ENCODE peak calls at places on chromosomes 1 and 21, in four cellular contexts. One of them, this sample, is unnamed.

GRCh38 chr1:6199298-6200187 is at the start of gene RPL22:
- DNase-seq in upper lobe of right lung: peak; percentile 99
- DNase-seq in ovary: peak; percentile 96
- DNase-seq in stomach: peak; percentile 98
- DNase-seq in this sample: peak; percentile 97

GRCh38 chr1:213622365-213623087 is 365.2 kb upstream of the PROX1 start:
- DNase-seq in upper lobe of right lung: no peak
- DNase-seq in ovary: no peak
- DNase-seq in stomach: no peak
- DNase-seq in this sample: no peak

GRCh38 chr1:53601031-53601745 is 137.8 kb downstream of the GLIS1 start:
- DNase-seq in upper lobe of right lung: peak; percentile 30
- DNase-seq in stomach: no peak
- DNase-seq in ovary: no peak
- DNase-seq in this sample: no peak

GRCh38 chr1:227779021-227779441 is 36.4 kb upstream of the PRSS38 start:
- DNase-seq in upper lobe of right lung: peak; percentile 42
- DNase-seq in stomach: no peak
- DNase-seq in ovary: no peak
- DNase-seq in this sample: peak; percentile 61

GRCh38 chr1:91884459-91885290 is 1.3 kb downstream of the TGFBR3 start:
- DNase-seq in stomach: peak; percentile 27
- DNase-seq in upper lobe of right lung: peak; percentile 70
- DNase-seq in ovary: peak; percentile 37
- DNase-seq in this sample: no peak

GRCh38 chr1:245234217-245235120 is 79.7 kb downstream of the KIF26B start:
- DNase-seq in upper lobe of right lung: peak; percentile 62
- DNase-seq in stomach: no peak
- DNase-seq in ovary: no peak
- DNase-seq in this sample: no peak

GRCh38 chr1:239389703-239390102 is 3.3 kb downstream of the CHRM3 start:
- DNase-seq in upper lobe of right lung: no peak
- DNase-seq in stomach: no peak
- DNase-seq in ovary: no peak
- DNase-seq in this sample: no peak

GRCh38 chr1:206703647-206704046 is 18.9 kb downstream of the MAPKAPK2 start:
- DNase-seq in ovary: no peak
- DNase-seq in upper lobe of right lung: peak; percentile 43
- DNase-seq in stomach: no peak
- DNase-seq in this sample: no peak

GRCh38 chr21:34992736-34993135 is 56.4 kb downstream of the RUNX1 start:
- DNase-seq in stomach: no peak
- DNase-seq in ovary: peak; percentile 43
- DNase-seq in upper lobe of right lung: no peak
- DNase-seq in this sample: no peak

GRCh38 chr1:221689138-221689537 is 52.8 kb downstream of the DUSP10 start:
- DNase-seq in stomach: no peak
- DNase-seq in ovary: no peak
- DNase-seq in upper lobe of right lung: no peak
- DNase-seq in this sample: no peak

GRCh38 chr1:234309598-234310459 is 63.4 kb upstream of the COA6 start:
- DNase-seq in stomach: peak; percentile 75
- DNase-seq in upper lobe of right lung: peak; percentile 80
- DNase-seq in ovary: no peak
- DNase-seq in this sample: no peak

GRCh38 chr21:44939532-44940115 is at the start of gene SLX9:
- DNase-seq in upper lobe of right lung: peak; percentile 91
- DNase-seq in ovary: peak; percentile 64
- DNase-seq in stomach: peak; percentile 83
- DNase-seq in this sample: no peak

GRCh38 chr1:54402896-54403295 is 3.3 kb downstream of the SSBP3 start:
- DNase-seq in upper lobe of right lung: no peak
- DNase-seq in ovary: no peak
- DNase-seq in stomach: peak; percentile 47
- DNase-seq in this sample: no peak

GRCh38 chr1:19203440-19203839 is 6.6 kb downstream of the UBR4 start:
- DNase-seq in upper lobe of right lung: no peak
- DNase-seq in ovary: no peak
- DNase-seq in stomach: peak; percentile 35
- DNase-seq in this sample: no peak

GRCh38 chr1:86365890-86366289 is 30.2 kb downstream of the ODF2L start:
- DNase-seq in stomach: no peak
- DNase-seq in ovary: no peak
- DNase-seq in upper lobe of right lung: no peak
- DNase-seq in this sample: no peak

GRCh38 chr1:61561666-61562065 is 163.3 kb downstream of the TM2D1 start:
- DNase-seq in upper lobe of right lung: no peak
- DNase-seq in ovary: no peak
- DNase-seq in stomach: no peak
- DNase-seq in this sample: no peak

GRCh38 chr1:17880429-17880828 is 125.3 kb downstream of the ACTL8 start:
- DNase-seq in stomach: no peak
- DNase-seq in upper lobe of right lung: peak; percentile 31
- DNase-seq in ovary: no peak
- DNase-seq in this sample: peak; percentile 31

GRCh38 chr1:11998636-11999035 is 18.4 kb downstream of the MFN2 start:
- DNase-seq in stomach: no peak
- DNase-seq in ovary: no peak
- DNase-seq in upper lobe of right lung: no peak
- DNase-seq in this sample: no peak

GRCh38 chr1:183370399-183371058 is 47.7 kb downstream of the NMNAT2 start:
- DNase-seq in stomach: peak; percentile 70
- DNase-seq in ovary: no peak
- DNase-seq in upper lobe of right lung: peak; percentile 90
- DNase-seq in this sample: no peak

GRCh38 chr1:35461966-35462651 is 95.1 kb downstream of the KIAA0319L start:
- DNase-seq in stomach: no peak
- DNase-seq in upper lobe of right lung: no peak
- DNase-seq in ovary: no peak
- DNase-seq in this sample: no peak

GRCh38 chr21:16002872-16003466 is 273.2 kb downstream of the USP25 start:
- DNase-seq in ovary: no peak
- DNase-seq in stomach: no peak
- DNase-seq in upper lobe of right lung: no peak
- DNase-seq in this sample: no peak

GRCh38 chr1:64470670-64471217 is 815 bp downstream of the CACHD1 start:
- DNase-seq in stomach: peak; percentile 32
- DNase-seq in ovary: peak; percentile 39
- DNase-seq in upper lobe of right lung: peak; percentile 68
- DNase-seq in this sample: peak; percentile 76

GRCh38 chr1:53659436-53659835 is 79.5 kb downstream of the GLIS1 start:
- DNase-seq in upper lobe of right lung: peak; percentile 23
- DNase-seq in ovary: no peak
- DNase-seq in stomach: no peak
- DNase-seq in this sample: no peak

GRCh38 chr1:230596306-230596705 is 46.0 kb upstream of the COG2 start:
- DNase-seq in stomach: no peak
- DNase-seq in ovary: no peak
- DNase-seq in upper lobe of right lung: no peak
- DNase-seq in this sample: no peak

GRCh38 chr1:230594374-230594773 is 47.9 kb upstream of the COG2 start:
- DNase-seq in stomach: no peak
- DNase-seq in upper lobe of right lung: no peak
- DNase-seq in ovary: no peak
- DNase-seq in this sample: no peak

GRCh38 chr1:230592848-230593247 is 49.4 kb upstream of the COG2 start:
- DNase-seq in upper lobe of right lung: no peak
- DNase-seq in stomach: no peak
- DNase-seq in ovary: no peak
- DNase-seq in this sample: no peak

GRCh38 chr1:230600111-230601000 is 41.9 kb upstream of the COG2 start:
- DNase-seq in ovary: no peak
- DNase-seq in stomach: no peak
- DNase-seq in upper lobe of right lung: no peak
- DNase-seq in this sample: no peak

GRCh38 chr1:230598745-230599144 is 43.5 kb upstream of the COG2 start:
- DNase-seq in ovary: no peak
- DNase-seq in upper lobe of right lung: no peak
- DNase-seq in stomach: no peak
- DNase-seq in this sample: no peak
- TF ChIP-seq CTCF in ovary: no peak
- TF ChIP-seq CTCF in upper lobe of right lung: no peak
- TF ChIP-seq CTCF in stomach: no peak
- TF ChIP-seq CTCF in this sample: no peak

DNA sequence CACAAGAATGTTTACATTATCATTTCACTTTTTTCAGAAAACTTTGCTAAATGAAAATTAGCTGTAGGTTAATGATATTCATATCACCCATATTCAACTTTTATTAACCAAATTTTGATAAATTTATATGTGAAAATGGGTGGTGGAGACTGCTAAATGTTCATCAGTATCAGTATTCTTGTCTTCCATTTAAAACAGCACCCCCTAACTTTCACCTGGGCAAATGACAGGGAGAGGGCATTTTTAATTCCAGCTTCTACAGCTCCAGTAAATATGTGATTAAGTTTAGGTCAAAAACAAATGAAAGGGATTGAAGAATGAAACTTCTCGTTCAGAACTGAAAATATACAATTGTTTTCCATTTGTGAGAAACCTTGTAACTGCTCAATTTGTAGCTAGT is 722.2 kb downstream of the KCNT2 start:
- DNase-seq in upper lobe of right lung: no peak
- DNase-seq in ovary: no peak
- DNase-seq in stomach: no peak
- DNase-seq in this sample: no peak
- TF ChIP-seq CTCF in upper lobe of right lung: no peak
- TF ChIP-seq CTCF in ovary: no peak
- TF ChIP-seq CTCF in stomach: no peak
- TF ChIP-seq CTCF in this sample: no peak

DNA sequence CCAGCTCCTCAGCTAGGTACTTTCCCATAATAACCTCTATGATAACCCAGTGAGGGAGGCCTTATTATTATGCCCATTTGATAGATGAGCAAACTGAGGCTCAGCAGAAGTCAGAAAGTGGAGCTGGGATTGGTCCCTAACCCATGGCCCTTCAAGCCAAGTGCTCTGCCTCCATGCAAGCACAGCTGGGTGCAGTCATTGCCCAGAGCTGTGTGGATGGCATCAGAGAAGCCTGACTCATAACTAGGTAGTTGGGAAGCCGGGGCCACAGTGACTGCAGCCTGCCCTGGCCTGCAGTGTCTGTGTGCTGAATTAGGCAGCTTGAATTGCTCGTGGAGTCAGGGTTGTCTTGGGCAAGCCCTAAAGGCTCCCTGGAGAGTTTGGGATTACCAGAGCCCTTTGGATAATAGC is 89.9 kb upstream of the SLC2A1 start:
- DNase-seq in ovary: no peak
- DNase-seq in upper lobe of right lung: no peak
- DNase-seq in stomach: no peak
- DNase-seq in this sample: no peak
- TF ChIP-seq CTCF in ovary: no peak
- TF ChIP-seq CTCF in upper lobe of right lung: no peak
- TF ChIP-seq CTCF in stomach: no peak
- TF ChIP-seq CTCF in this sample: no peak

GRCh38 chr1:31759266-31760023 is 4.7 kb downstream of the ADGRB2 start:
- DNase-seq in ovary: no peak
- DNase-seq in stomach: no peak
- DNase-seq in upper lobe of right lung: no peak
- DNase-seq in this sample: no peak
- TF ChIP-seq CTCF in ovary: no peak
- TF ChIP-seq CTCF in stomach: no peak
- TF ChIP-seq CTCF in upper lobe of right lung: no peak
- TF ChIP-seq CTCF in this sample: no peak

GRCh38 chr1:159985456-159985855 is 31.4 kb upstream of the SLAMF9 start:
- DNase-seq in stomach: no peak
- DNase-seq in ovary: no peak
- DNase-seq in upper lobe of right lung: no peak
- DNase-seq in this sample: no peak

GRCh38 chr1:159988006-159988405 is 34.0 kb upstream of the SLAMF9 start:
- DNase-seq in stomach: no peak
- DNase-seq in ovary: no peak
- DNase-seq in upper lobe of right lung: no peak
- DNase-seq in this sample: no peak

GRCh38 chr1:159987186-159987585 is 33.1 kb upstream of the SLAMF9 start:
- DNase-seq in stomach: no peak
- DNase-seq in ovary: no peak
- DNase-seq in upper lobe of right lung: no peak
- DNase-seq in this sample: no peak

GRCh38 chr1:159986531-159986930 is 32.5 kb upstream of the SLAMF9 start:
- DNase-seq in stomach: no peak
- DNase-seq in upper lobe of right lung: no peak
- DNase-seq in ovary: no peak
- DNase-seq in this sample: no peak

DNA sequence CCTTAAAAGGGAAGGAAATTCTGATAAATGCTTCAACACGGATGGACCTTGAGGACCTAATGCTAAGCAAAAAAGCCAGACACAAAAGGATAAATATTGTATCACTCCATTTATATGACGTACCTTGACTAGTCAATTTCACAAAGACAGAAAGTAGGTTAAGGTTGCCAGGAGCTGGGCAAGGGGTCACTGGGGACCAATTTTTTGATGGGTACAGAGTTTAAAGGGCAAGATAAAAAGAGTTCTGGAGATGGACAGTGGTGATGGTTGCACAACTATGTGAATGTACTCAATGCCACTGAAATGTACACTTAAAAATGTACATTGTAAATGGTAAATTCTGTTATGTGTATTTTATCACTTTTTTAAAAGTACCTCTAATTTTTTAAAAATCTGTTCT is 32.1 kb upstream of the SLAMF9 start:
- DNase-seq in ovary: no peak
- DNase-seq in stomach: no peak
- DNase-seq in upper lobe of right lung: no peak
- DNase-seq in this sample: no peak
- TF ChIP-seq CTCF in ovary: no peak
- TF ChIP-seq CTCF in stomach: no peak
- TF ChIP-seq CTCF in upper lobe of right lung: no peak
- TF ChIP-seq CTCF in this sample: no peak

GRCh38 chr1:108057536-108057935 is 92.6 kb upstream of the VAV3 start:
- DNase-seq in upper lobe of right lung: no peak
- DNase-seq in ovary: no peak
- DNase-seq in stomach: no peak
- DNase-seq in this sample: no peak
- TF ChIP-seq CTCF in upper lobe of right lung: no peak
- TF ChIP-seq CTCF in ovary: no peak
- TF ChIP-seq CTCF in stomach: no peak
- TF ChIP-seq CTCF in this sample: no peak

GRCh38 chr1:56416385-56416972 is 162.9 kb downstream of the PLPP3 start:
- DNase-seq in stomach: no peak
- DNase-seq in ovary: no peak
- DNase-seq in upper lobe of right lung: no peak
- DNase-seq in this sample: no peak
- TF ChIP-seq CTCF in stomach: no peak
- TF ChIP-seq CTCF in ovary: no peak
- TF ChIP-seq CTCF in upper lobe of right lung: peak; percentile 27
- TF ChIP-seq CTCF in this sample: no peak

DNA sequence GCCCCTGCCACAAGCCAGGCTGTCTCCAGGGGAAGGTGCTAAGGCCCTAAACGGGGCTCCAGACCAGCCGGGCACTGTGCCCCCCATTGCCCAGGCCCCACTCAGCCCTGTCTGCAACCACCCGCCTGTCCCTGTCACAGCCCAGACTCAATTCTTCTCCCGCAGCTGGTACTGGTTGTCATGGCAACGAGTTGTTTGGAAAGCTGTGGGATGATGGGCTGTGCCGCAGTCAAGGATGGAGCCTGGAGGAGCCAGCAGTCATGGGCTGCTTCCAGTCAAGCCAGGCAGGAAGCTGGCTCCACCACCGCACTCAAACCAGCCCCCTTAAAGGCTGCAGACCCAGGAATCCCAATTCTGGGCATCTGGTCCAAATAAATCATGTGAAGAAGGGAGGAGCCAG is 4.2 kb downstream of the SPOCD1 start:
- DNase-seq in upper lobe of right lung: no peak
- DNase-seq in stomach: no peak
- DNase-seq in ovary: no peak
- DNase-seq in this sample: no peak
- TF ChIP-seq CTCF in upper lobe of right lung: no peak
- TF ChIP-seq CTCF in stomach: no peak
- TF ChIP-seq CTCF in ovary: no peak
- TF ChIP-seq CTCF in this sample: no peak